ENCODE peak calls at places on chromosome 10, in eight cellular contexts. J is neural progenitor cell, M is spleen, R is GM23248, E is Peyer's patch, K is sigmoid colon, T is left lung, P is astrocyte. B is an unnamed sample.

GRCh38 chr10:13758761-13759160 is 172.0 kb downstream of the PRPF18 start:
- DNase-seq in P (peak; percentile 50), J (no peak), R (no peak), M (no peak), T (no peak), E (no peak), K (no peak), B (no peak)

GRCh38 chr10:3782099-3782455 is 2.9 kb downstream of the KLF6 start:
- DNase-seq in R (peak; percentile 69), P (no peak), E (no peak), T (no peak), J (no peak), M (no peak), K (no peak), B (no peak)

GRCh38 chr10:43879742-43880141 is 231.1 kb upstream of the ZNF32 start:
- DNase-seq in R (no peak), P (no peak), M (no peak), E (no peak), T (no peak), K (no peak), J (no peak), B (no peak)

GRCh38 chr10:110434477-110435096 is 63.1 kb upstream of the DUSP5 start:
- DNase-seq in E (peak; percentile 3), P (no peak), T (no peak), K (peak; percentile 20), R (no peak), M (peak; percentile 32), J (no peak), B (no peak)

GRCh38 chr10:26488344-26488743 is 50.2 kb downstream of the APBB1IP start:
- DNase-seq in J (no peak), E (no peak), T (no peak), K (no peak), P (peak; percentile 38), R (peak; percentile 83), M (no peak), B (no peak)

GRCh38 chr10:72875250-72876055 is 18.1 kb upstream of the OIT3 start:
- DNase-seq in J (peak; percentile 31), K (no peak), T (no peak), E (no peak), R (peak; percentile 47), P (no peak), M (no peak), B (no peak)

GRCh38 chr10:52818019-52818418 is 45.4 kb upstream of the MBL2 start:
- DNase-seq in R (peak; percentile 42), J (peak; percentile 62), K (no peak), E (no peak), P (peak; percentile 27), M (no peak), T (no peak), B (peak; percentile 41)

GRCh38 chr10:125633517-125633999 is 49.4 kb downstream of the TEX36 start:
- DNase-seq in E (no peak), R (no peak), T (no peak), M (no peak), P (peak; percentile 46), J (no peak), K (no peak), B (peak; percentile 62)

GRCh38 chr10:98363188-98363587 is 51.8 kb downstream of the PYROXD2 start:
- DNase-seq in J (no peak), R (no peak), P (no peak), E (no peak), M (no peak), T (no peak), K (no peak), B (no peak)

GRCh38 chr10:77967611-77968022 is 41.1 kb upstream of the DLG5 start:
- DNase-seq in M (peak; percentile 5), P (no peak), J (peak; percentile 33), E (no peak), K (no peak), R (no peak), T (no peak), B (no peak)

GRCh38 chr10:88116491-88116890 is 253.1 kb downstream of the PTEN start:
- DNase-seq in P (peak; percentile 73), J (no peak), T (no peak), E (no peak), R (peak; percentile 85), K (no peak), M (no peak), B (no peak)

GRCh38 chr10:110081914-110082313 is 74.1 kb downstream of the ADD3 start:
- DNase-seq in P (peak; percentile 70), J (no peak), T (no peak), E (no peak), K (no peak), R (peak; percentile 51), M (no peak), B (no peak)

GRCh38 chr10:27646194-27646593 is 99.4 kb downstream of the MKX start:
- DNase-seq in T (no peak), K (no peak), M (no peak), P (peak; percentile 55), J (no peak), R (peak; percentile 81), E (no peak), B (no peak)

GRCh38 chr10:86083206-86083605 is 283.4 kb downstream of the GRID1 start:
- DNase-seq in R (no peak), K (peak; percentile 15), E (no peak), M (peak; percentile 14), J (no peak), P (no peak), T (no peak), B (no peak)

GRCh38 chr10:58268454-58268945 is 462 bp upstream of the CISD1 start:
- DNase-seq in J (no peak), M (no peak), K (peak; percentile 67), R (no peak), P (no peak), T (no peak), E (no peak), B (no peak)

GRCh38 chr10:3756360-3756740 is 28.7 kb downstream of the KLF6 start:
- DNase-seq in K (no peak), E (no peak), P (no peak), J (no peak), M (no peak), T (peak; percentile 47), R (no peak), B (no peak)

GRCh38 chr10:12337407-12337806 is 11.9 kb upstream of the CAMK1D start:
- DNase-seq in J (no peak), M (no peak), R (peak; percentile 23), K (no peak), E (no peak), T (no peak), P (peak; percentile 75), B (no peak)

GRCh38 chr10:662686-663465 is 26.6 kb downstream of the DIP2C start:
- DNase-seq in J (no peak), T (no peak), P (no peak), R (no peak), K (no peak), E (no peak), M (no peak), B (no peak)

GRCh38 chr10:128610113-128610512 is 483.9 kb upstream of the MKI67 start:
- DNase-seq in J (no peak), E (no peak), R (no peak), P (no peak), M (no peak), T (no peak), K (no peak), B (no peak)

GRCh38 chr10:124663766-124664360 is 80.3 kb downstream of the FAM53B start:
- DNase-seq in E (no peak), J (no peak), R (no peak), K (no peak), P (no peak), M (no peak), T (peak; percentile 58), B (no peak)

GRCh38 chr10:105247831-105248499 is 606.9 kb downstream of the SORCS3 start:
- DNase-seq in T (no peak), J (no peak), M (no peak), K (no peak), P (no peak), R (no peak), E (no peak), B (no peak)

GRCh38 chr10:133274751-133275682 is 1.7 kb downstream of the ADAM8 start:
- DNase-seq in P (no peak), E (no peak), R (peak; percentile 23), J (no peak), K (no peak), T (peak; percentile 81), M (peak; percentile 94), B (no peak)
- H3K4me1 ChIP-seq in P (peaks cover 23% of the 10 kb centered on the region), E (no peaks in the 10 kb centered on the region), R (no peaks in the 10 kb centered on the region), J (peaks cover 22% of the 10 kb centered on the region), K (no peaks in the 10 kb centered on the region), T (peaks cover 57% of the 10 kb centered on the region), M (peaks cover 17% of the 10 kb centered on the region), B (no peaks in the 10 kb centered on the region)

GRCh38 chr10:129954916-129955315 is 9.2 kb downstream of the EBF3 start:
- DNase-seq in K (no peak), P (no peak), E (no peak), T (no peak), J (no peak), M (no peak), R (no peak), B (no peak)
- H3K4me3 ChIP-seq in K (no peak overlapping the region), P (no peak overlapping the region), E (no peak overlapping the region), T (no peak overlapping the region), J (no peak overlapping the region), M (no peak overlapping the region), R (no peak overlapping the region), B (no peak overlapping the region)

GRCh38 chr10:70500339-70500738 is 21.8 kb downstream of the PALD1 start:
- DNase-seq in M (no peak), T (no peak), P (no peak), K (no peak), R (no peak), E (no peak), J (no peak), B (no peak)

GRCh38 chr10:70499829-70500167 is 21.2 kb downstream of the PALD1 start:
- DNase-seq in R (no peak), M (no peak), T (no peak), J (no peak), P (no peak), K (no peak), E (no peak), B (no peak)

GRCh38 chr10:70503776-70504175 is 25.2 kb downstream of the PALD1 start:
- DNase-seq in J (no peak), P (peak; percentile 8), K (no peak), E (no peak), R (no peak), T (no peak), M (no peak), B (peak; percentile 51)

GRCh38 chr10:70500812-70501301 is 22.3 kb downstream of the PALD1 start:
- DNase-seq in K (peak; percentile 70), E (no peak), R (no peak), J (no peak), T (no peak), P (no peak), M (no peak), B (no peak)

GRCh38 chr10:70502406-70502805 is 23.8 kb downstream of the PALD1 start:
- DNase-seq in M (no peak), K (no peak), P (peak; percentile 19), J (no peak), R (no peak), E (no peak), T (no peak), B (no peak)
- H3K4me1 ChIP-seq in M (peaks cover 27% of the 10 kb centered on the region), K (no peaks in the 10 kb centered on the region), P (peaks cover 3% of the 10 kb centered on the region), J (peaks cover 23% of the 10 kb centered on the region), R (no peaks in the 10 kb centered on the region), E (no peaks in the 10 kb centered on the region), T (peaks cover 33% of the 10 kb centered on the region), B (peaks cover 10% of the 10 kb centered on the region)

GRCh38 chr10:21523007-21523406 is 2.5 kb downstream of the SKIDA1 start:
- DNase-seq in P (no peak), E (no peak), T (no peak), R (no peak), M (no peak), J (peak; percentile 68), K (no peak), B (no peak)
- H3K4me3 ChIP-seq in P (no peak overlapping the region), E (no peak overlapping the region), T (no peak overlapping the region), R (no peak overlapping the region), M (no peak overlapping the region), J (peak overlapping the region; percentile 97), K (no peak overlapping the region), B (no peak overlapping the region)